ENCODE peak calls at places on chromosomes 5 and 9, in four cellular contexts. W is CD8-positive, alpha-beta memory T cell; B is CD4-positive, alpha-beta memory T cell; O is breast epithelium. K is an unnamed sample. For H3K27me3 and H3K36me3, the result is how much of the 10 kb centered on the place peaks cover.

GRCh38 chr5:85951707-85952210 is 666.0 kb upstream of the COX7C start:
- DNase-seq in W (no peak), B (no peak), O (no peak), K (no peak)

GRCh38 chr5:146440870-146441495 is 6.2 kb upstream of the TCERG1 start:
- DNase-seq in O (no peak), W (no peak), B (no peak), K (no peak)

GRCh38 chr5:167919268-167919560 is 372.2 kb upstream of the WWC1 start:
- DNase-seq in O (no peak), W (no peak), B (no peak), K (no peak)

GRCh38 chr9:128065907-128066712 is 1.0 kb downstream of the NAIF1 start:
- DNase-seq in W (no peak), B (no peak), O (no peak), K (no peak)

GRCh38 chr9:93954436-93955355 is at the start of gene BARX1:
- DNase-seq in B (no peak), W (no peak), O (no peak), K (no peak)

GRCh38 chr5:167315762-167316161 is 975.7 kb upstream of the WWC1 start:
- DNase-seq in B (no peak), O (no peak), W (no peak), K (no peak)

GRCh38 chr9:91676042-91676441 is 252.4 kb upstream of the NFIL3 start:
- DNase-seq in W (no peak), O (no peak), B (no peak), K (no peak)

GRCh38 chr5:14743601-14744295 is 79.2 kb downstream of the OTULIN start:
- DNase-seq in O (no peak), B (no peak), W (no peak), K (no peak)

GRCh38 chr9:127020036-127020435 is 102.4 kb downstream of the ANGPTL2 start:
- DNase-seq in O (no peak), W (no peak), B (no peak), K (no peak)

GRCh38 chr9:91253488-91253887 is 108.2 kb downstream of the AUH start:
- DNase-seq in W (peak), O (no peak), B (peak), K (no peak)

GRCh38 chr5:139806726-139807646 is 11.4 kb downstream of the PSD2 start:
- DNase-seq in B (no peak), O (no peak), W (no peak), K (no peak)

GRCh38 chr5:39364367-39364766 is at the start of gene C9:
- DNase-seq in B (no peak), W (no peak), O (no peak), K (no peak)

GRCh38 chr5:135632806-135633205 is 54.0 kb upstream of the CXCL14 start:
- DNase-seq in B (no peak), W (no peak), O (no peak), K (no peak)

GRCh38 chr9:72145093-72145492 is 4.1 kb upstream of the GDA start:
- DNase-seq in W (no peak), O (no peak), B (no peak), K (no peak)

GRCh38 chr5:41629897-41630296 is 119.5 kb upstream of the PLCXD3 start:
- DNase-seq in O (no peak), B (no peak), W (no peak), K (no peak)

GRCh38 chr9:134489621-134490380 is 151.8 kb upstream of the COL5A1 start:
- DNase-seq in B (no peak), W (no peak), O (no peak), K (no peak)

GRCh38 chr5:36724429-36725332 is 118.3 kb downstream of the SLC1A3 start:
- DNase-seq in W (peak), O (no peak), B (peak), K (no peak)
- H3K27ac ChIP-seq in W (no peak), O (no peak), B (no peak), K (no peak)

DNA sequence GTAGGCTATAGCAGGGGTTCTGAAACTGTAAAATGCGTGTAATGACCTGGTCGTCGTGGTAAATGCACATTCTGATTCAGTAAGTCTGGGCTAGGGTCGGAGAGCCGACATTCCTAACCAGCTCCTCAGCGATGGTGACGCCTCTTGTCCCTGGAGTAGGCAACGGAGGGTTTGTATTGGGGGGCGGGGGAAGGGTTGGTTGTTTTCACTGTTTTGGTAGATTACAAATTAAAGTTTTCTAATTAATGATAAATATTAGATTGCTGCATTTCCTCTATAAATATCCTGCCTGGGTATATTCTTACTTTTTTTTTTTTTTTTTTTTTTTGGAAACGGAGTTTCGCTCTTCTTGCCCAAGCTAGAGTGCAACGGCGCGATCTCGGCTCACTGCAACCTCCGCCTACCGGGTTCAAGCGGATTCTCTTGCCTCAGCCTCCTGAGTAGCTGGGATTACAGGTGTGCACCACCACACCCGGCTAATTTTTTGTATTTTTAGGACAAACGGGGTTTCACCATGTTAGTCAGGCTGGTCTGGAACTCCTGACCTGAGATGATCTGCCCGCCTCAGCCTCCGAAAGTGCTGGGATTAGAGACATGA is 566 bp upstream of the ALDH7A1 start:
- DNase-seq in W (no peak), B (no peak), O (no peak), K (no peak)
- H3K27me3 ChIP-seq in W (under half), B (under half), O (under half), K (under half)

DNA sequence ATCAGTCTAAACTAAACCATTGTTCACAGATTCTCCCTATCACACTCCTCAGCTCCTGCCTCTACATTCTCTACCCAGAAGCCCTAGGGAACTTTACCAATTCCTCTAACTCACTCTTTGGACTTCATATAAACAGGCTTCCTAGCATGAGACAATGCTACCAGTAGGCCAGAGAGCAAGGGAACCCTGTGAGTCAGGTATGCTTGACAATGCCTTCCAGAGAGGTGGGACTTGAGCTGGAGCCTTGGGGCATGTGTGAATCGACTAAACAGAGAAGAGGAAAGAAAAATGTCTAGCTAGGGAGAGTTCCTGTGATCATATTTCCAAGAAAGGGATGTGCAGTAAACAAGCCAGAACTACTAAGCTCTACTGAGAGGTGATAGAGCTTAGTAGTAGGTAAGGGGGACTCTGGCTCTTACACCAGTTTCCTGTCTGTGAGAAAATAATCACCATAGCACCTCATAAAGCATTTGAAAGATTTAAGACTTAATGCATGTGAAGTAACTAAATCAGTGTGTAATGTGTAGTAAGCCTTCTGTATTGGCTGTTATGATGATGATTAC is 6.4 kb upstream of the RFK start:
- DNase-seq in B (no peak), W (no peak), O (no peak), K (no peak)
- H3K36me3 ChIP-seq in B (under half), W (under half), O (under half), K (under half)

GRCh38 chr9:121322037-121322736 is 47.9 kb downstream of the STOM start:
- DNase-seq in W (no peak), O (no peak), B (no peak), K (no peak)
- H3K27ac ChIP-seq in W (no peak), O (peak), B (no peak), K (no peak)

K was measured in effector memory CD4-positive, alpha-beta T cell.